ENCODE peak calls at places on chromosomes 6 and 20, in five cellular contexts. H, D, O, B and Q are unnamed samples.

GRCh38 chr6:108163644-108164536 is 1.9 kb upstream of the NR2E1 start:
- DNase-seq in O (no peak), D (no peak), H (no peak), B (no peak), Q (no peak)

GRCh38 chr6:93701526-93701925 is 282.2 kb upstream of the EPHA7 start:
- DNase-seq in H (peak), O (no peak), D (no peak), B (no peak), Q (no peak)

GRCh38 chr20:40493071-40493470 is 196.0 kb downstream of the MAFB start:
- DNase-seq in O (no peak), D (no peak), B (no peak), H (peak), Q (no peak)

GRCh38 chr6:56714273-56714672 is 71.6 kb upstream of the DST start:
- DNase-seq in O (no peak), B (no peak), H (no peak), D (no peak), Q (no peak)

GRCh38 chr20:47335251-47336012 is 21.1 kb downstream of the ZMYND8 start:
- DNase-seq in H (no peak), B (no peak), D (no peak), O (no peak), Q (no peak)

GRCh38 chr6:37481793-37482192 is 17.9 kb downstream of the CCDC167 start:
- DNase-seq in O (no peak), H (no peak), D (no peak), B (no peak), Q (no peak)

GRCh38 chr6:165571721-165572132 is 91.3 kb downstream of the PDE10A start:
- DNase-seq in O (no peak), B (no peak), D (no peak), H (no peak), Q (no peak)

GRCh38 chr20:38726849-38727601 is 2.7 kb downstream of the SLC32A1 start:
- DNase-seq in B (no peak), O (no peak), H (peak), D (no peak), Q (no peak)

GRCh38 chr20:4455301-4455701 is 266.4 kb upstream of the PRND start:
- DNase-seq in D (no peak), B (no peak), O (no peak), H (no peak), Q (no peak)

GRCh38 chr6:142822882-142823578 is 121.9 kb downstream of the HIVEP2 start:
- DNase-seq in H (no peak), D (no peak), O (no peak), B (no peak), Q (peak)

GRCh38 chr20:44396369-44396768 is 40.9 kb downstream of the HNF4A start:
- DNase-seq in B (no peak), H (no peak), D (no peak), O (no peak), Q (no peak)

GRCh38 chr20:5364136-5364821 is 47.5 kb upstream of the PROKR2 start:
- DNase-seq in D (no peak), O (no peak), H (no peak), B (no peak), Q (no peak)